ENCODE peak calls at places on chromosomes 5 and 9, in five cellular contexts. One of them, this sample, is unnamed.
A peak's percentile ranks its signal among the peaks of the same experiment; 100 is the strongest.

GRCh38 chr5:169161022-169161680 is 139.8 kb downstream of the SLIT3 start:
- DNase-seq in Kasumi-1: no peak
- DNase-seq in psoas muscle: peak; percentile 47
- DNase-seq in DMS79: no peak
- DNase-seq in GM12891: no peak
- DNase-seq in this sample: no peak

GRCh38 chr5:3214838-3215374 is 380.7 kb upstream of the IRX1 start:
- DNase-seq in Kasumi-1: no peak
- DNase-seq in psoas muscle: no peak
- DNase-seq in DMS79: no peak
- DNase-seq in GM12891: no peak
- DNase-seq in this sample: no peak

GRCh38 chr9:71268871-71269640 is 147.6 kb upstream of the TRPM3 start:
- DNase-seq in GM12891: no peak
- DNase-seq in DMS79: no peak
- DNase-seq in Kasumi-1: no peak
- DNase-seq in psoas muscle: no peak
- DNase-seq in this sample: no peak

GRCh38 chr5:124604419-124604818 is 142.0 kb downstream of the ZNF608 start:
- DNase-seq in Kasumi-1: no peak
- DNase-seq in GM12891: no peak
- DNase-seq in DMS79: no peak
- DNase-seq in psoas muscle: no peak
- DNase-seq in this sample: no peak

GRCh38 chr9:38039090-38039906 is 29.7 kb downstream of the SHB start:
- DNase-seq in GM12891: no peak
- DNase-seq in psoas muscle: no peak
- DNase-seq in Kasumi-1: no peak
- DNase-seq in DMS79: no peak
- DNase-seq in this sample: peak; percentile 64

GRCh38 chr5:159240301-159240870 is 22.7 kb upstream of the UBLCP1 start:
- DNase-seq in Kasumi-1: no peak
- DNase-seq in psoas muscle: no peak
- DNase-seq in GM12891: no peak
- DNase-seq in DMS79: no peak
- DNase-seq in this sample: peak; percentile 69

GRCh38 chr5:374631-375335 is 53.3 kb downstream of the AHRR start:
- DNase-seq in DMS79: no peak
- DNase-seq in Kasumi-1: no peak
- DNase-seq in psoas muscle: no peak
- DNase-seq in GM12891: no peak
- DNase-seq in this sample: no peak

GRCh38 chr5:159928122-159928960 is 12.1 kb downstream of the ADRA1B start:
- DNase-seq in GM12891: no peak
- DNase-seq in Kasumi-1: no peak
- DNase-seq in psoas muscle: peak; percentile 48
- DNase-seq in DMS79: no peak
- DNase-seq in this sample: no peak

GRCh38 chr5:119377066-119377465 is 21.2 kb downstream of the TNFAIP8 start:
- DNase-seq in psoas muscle: no peak
- DNase-seq in DMS79: no peak
- DNase-seq in GM12891: no peak
- DNase-seq in Kasumi-1: no peak
- DNase-seq in this sample: no peak

GRCh38 chr9:130518943-130519772 is 60.2 kb upstream of the FUBP3 start:
- DNase-seq in GM12891: no peak
- DNase-seq in Kasumi-1: no peak
- DNase-seq in psoas muscle: no peak
- DNase-seq in DMS79: peak; percentile 78
- DNase-seq in this sample: no peak

GRCh38 chr9:105158020-105158419 is 86.4 kb upstream of the SLC44A1 start:
- DNase-seq in psoas muscle: no peak
- DNase-seq in GM12891: no peak
- DNase-seq in Kasumi-1: no peak
- DNase-seq in DMS79: no peak
- DNase-seq in this sample: no peak

GRCh38 chr5:10467281-10468198 is 25.9 kb downstream of the ROPN1L start:
- DNase-seq in DMS79: no peak
- DNase-seq in psoas muscle: no peak
- DNase-seq in Kasumi-1: no peak
- DNase-seq in GM12891: no peak
- DNase-seq in this sample: no peak

GRCh38 chr5:61275841-61276240 is 56.2 kb upstream of the ZSWIM6 start:
- DNase-seq in GM12891: no peak
- DNase-seq in DMS79: no peak
- DNase-seq in psoas muscle: peak; percentile 58
- DNase-seq in Kasumi-1: peak; percentile 95
- DNase-seq in this sample: peak; percentile 96

GRCh38 chr9:110797611-110798010 is 129.0 kb downstream of the MUSK start:
- DNase-seq in GM12891: no peak
- DNase-seq in Kasumi-1: no peak
- DNase-seq in DMS79: no peak
- DNase-seq in psoas muscle: no peak
- DNase-seq in this sample: no peak

GRCh38 chr5:173453167-173453566 is 125.0 kb upstream of the STC2 start:
- DNase-seq in psoas muscle: no peak
- DNase-seq in Kasumi-1: no peak
- DNase-seq in DMS79: no peak
- DNase-seq in GM12891: no peak
- DNase-seq in this sample: no peak

GRCh38 chr9:134315716-134316443 is 10.4 kb upstream of the RXRA start:
- DNase-seq in DMS79: no peak
- DNase-seq in Kasumi-1: no peak
- DNase-seq in psoas muscle: peak; percentile 10
- DNase-seq in GM12891: no peak
- DNase-seq in this sample: peak; percentile 44

GRCh38 chr5:317086-317811 is 4.3 kb upstream of the AHRR start:
- DNase-seq in GM12891: peak; percentile 90
- DNase-seq in psoas muscle: no peak
- DNase-seq in DMS79: no peak
- DNase-seq in Kasumi-1: peak; percentile 58
- DNase-seq in this sample: peak; percentile 75

GRCh38 chr9:14281136-14281795 is 32.7 kb downstream of the NFIB start:
- DNase-seq in DMS79: peak; percentile 23
- DNase-seq in Kasumi-1: no peak
- DNase-seq in psoas muscle: no peak
- DNase-seq in GM12891: no peak
- DNase-seq in this sample: no peak

GRCh38 chr5:154524181-154524580 is 46.2 kb upstream of the HAND1 start:
- DNase-seq in psoas muscle: no peak
- DNase-seq in DMS79: no peak
- DNase-seq in GM12891: no peak
- DNase-seq in Kasumi-1: no peak
- DNase-seq in this sample: no peak

GRCh38 chr9:131396626-131397025 is 2.7 kb downstream of the PRRC2B start:
- DNase-seq in GM12891: no peak
- DNase-seq in DMS79: no peak
- DNase-seq in psoas muscle: no peak
- DNase-seq in Kasumi-1: no peak
- DNase-seq in this sample: no peak

GRCh38 chr5:158434749-158435148 is 575.8 kb upstream of the CLINT1 start:
- DNase-seq in DMS79: no peak
- DNase-seq in GM12891: no peak
- DNase-seq in Kasumi-1: no peak
- DNase-seq in psoas muscle: no peak
- DNase-seq in this sample: no peak

GRCh38 chr5:39328731-39329130 is 35.6 kb downstream of the C9 start:
- DNase-seq in Kasumi-1: no peak
- DNase-seq in psoas muscle: no peak
- DNase-seq in GM12891: no peak
- DNase-seq in DMS79: no peak
- DNase-seq in this sample: no peak

GRCh38 chr5:140317859-140318258 is 15.0 kb upstream of the PFDN1 start:
- DNase-seq in DMS79: no peak
- DNase-seq in Kasumi-1: no peak
- DNase-seq in GM12891: no peak
- DNase-seq in psoas muscle: no peak
- DNase-seq in this sample: no peak

GRCh38 chr5:65018763-65019162 is 250.0 kb downstream of the CWC27 start:
- DNase-seq in Kasumi-1: no peak
- DNase-seq in psoas muscle: no peak
- DNase-seq in GM12891: no peak
- DNase-seq in DMS79: no peak
- DNase-seq in this sample: no peak

GRCh38 chr9:111937781-111938426 is 41.3 kb downstream of the UGCG start:
- DNase-seq in DMS79: no peak
- DNase-seq in GM12891: no peak
- DNase-seq in Kasumi-1: peak; percentile 56
- DNase-seq in psoas muscle: no peak
- DNase-seq in this sample: peak; percentile 91

GRCh38 chr5:8686707-8687106 is 817.8 kb downstream of the MTRR start:
- DNase-seq in Kasumi-1: no peak
- DNase-seq in GM12891: no peak
- DNase-seq in psoas muscle: no peak
- DNase-seq in DMS79: no peak
- DNase-seq in this sample: no peak

GRCh38 chr5:176744584-176744965 is 65.8 kb upstream of the UNC5A start:
- DNase-seq in Kasumi-1: peak; percentile 24
- DNase-seq in psoas muscle: no peak
- DNase-seq in DMS79: no peak
- DNase-seq in GM12891: no peak
- DNase-seq in this sample: no peak

GRCh38 chr5:160359816-160360215 is 10.6 kb downstream of the C1QTNF2 start:
- DNase-seq in Kasumi-1: no peak
- DNase-seq in GM12891: no peak
- DNase-seq in psoas muscle: no peak
- DNase-seq in DMS79: no peak
- DNase-seq in this sample: no peak

GRCh38 chr9:16870606-16871357 is at the start of gene BNC2:
- DNase-seq in GM12891: peak; percentile 32
- DNase-seq in Kasumi-1: peak; percentile 11
- DNase-seq in psoas muscle: peak; percentile 52
- DNase-seq in DMS79: no peak
- DNase-seq in this sample: peak; percentile 26

GRCh38 chr5:81245871-81246235 is 12.7 kb downstream of the CKMT2 start:
- DNase-seq in DMS79: no peak
- DNase-seq in psoas muscle: no peak
- DNase-seq in GM12891: no peak
- DNase-seq in Kasumi-1: no peak
- DNase-seq in this sample: no peak

GRCh38 chr5:172837640-172838039 is 3.6 kb downstream of the ERGIC1 start:
- DNase-seq in Kasumi-1: no peak
- DNase-seq in DMS79: peak; percentile 44
- DNase-seq in psoas muscle: no peak
- DNase-seq in GM12891: peak; percentile 61
- DNase-seq in this sample: no peak

GRCh38 chr5:56328753-56329560 is 95.8 kb upstream of the ANKRD55 start:
- DNase-seq in Kasumi-1: no peak
- DNase-seq in DMS79: no peak
- DNase-seq in psoas muscle: no peak
- DNase-seq in GM12891: no peak
- DNase-seq in this sample: no peak

GRCh38 chr9:105656131-105656921 is 5.9 kb upstream of the TAL2 start:
- DNase-seq in GM12891: peak; percentile 44
- DNase-seq in DMS79: no peak
- DNase-seq in Kasumi-1: peak; percentile 5
- DNase-seq in psoas muscle: peak; percentile 36
- DNase-seq in this sample: no peak

GRCh38 chr5:116023619-116024018 is 8.7 kb upstream of the ARL14EPL start:
- DNase-seq in GM12891: no peak
- DNase-seq in Kasumi-1: no peak
- DNase-seq in psoas muscle: no peak
- DNase-seq in DMS79: no peak
- DNase-seq in this sample: no peak

GRCh38 chr5:180600554-180601041 is 9.3 kb upstream of the SCGB3A1 start:
- DNase-seq in DMS79: no peak
- DNase-seq in GM12891: peak; percentile 10
- DNase-seq in Kasumi-1: no peak
- DNase-seq in psoas muscle: no peak
- DNase-seq in this sample: no peak

This sample was measured in MV-4-11.